ENCODE peak calls at places on chromosomes 2 and 18, in nine cellular contexts. One of them, this sample, is unnamed.

GRCh38 chr2:211228559-211228958 is 672.2 kb downstream of the CPS1 start:
- DNase-seq in epithelial cell of prostate: no peak
- DNase-seq in progenitor cell of endocrine pancreas: no peak
- DNase-seq in skeletal muscle cell: no peak
- DNase-seq in spleen: no peak
- DNase-seq in HTR-8/SVneo: no peak
- DNase-seq in neural crest cell: no peak
- DNase-seq in uterus: no peak
- DNase-seq in KG1: no peak
- DNase-seq in this sample: no peak

GRCh38 chr18:65869527-65869926 is 118.7 kb downstream of the CDH7 start:
- DNase-seq in epithelial cell of prostate: no peak
- DNase-seq in progenitor cell of endocrine pancreas: no peak
- DNase-seq in skeletal muscle cell: no peak
- DNase-seq in spleen: no peak
- DNase-seq in HTR-8/SVneo: no peak
- DNase-seq in neural crest cell: no peak
- DNase-seq in uterus: no peak
- DNase-seq in KG1: no peak
- DNase-seq in this sample: no peak

GRCh38 chr2:55973673-55974072 is 50.1 kb upstream of the EFEMP1 start:
- DNase-seq in epithelial cell of prostate: no peak
- DNase-seq in progenitor cell of endocrine pancreas: no peak
- DNase-seq in skeletal muscle cell: no peak
- DNase-seq in spleen: no peak
- DNase-seq in HTR-8/SVneo: no peak
- DNase-seq in neural crest cell: no peak
- DNase-seq in uterus: no peak
- DNase-seq in KG1: no peak
- DNase-seq in this sample: no peak

GRCh38 chr18:6836331-6836730 is 106.8 kb downstream of the ARHGAP28 start:
- DNase-seq in epithelial cell of prostate: peak; percentile 73
- DNase-seq in progenitor cell of endocrine pancreas: no peak
- DNase-seq in skeletal muscle cell: no peak
- DNase-seq in spleen: no peak
- DNase-seq in HTR-8/SVneo: no peak
- DNase-seq in neural crest cell: no peak
- DNase-seq in uterus: no peak
- DNase-seq in KG1: no peak
- DNase-seq in this sample: no peak

GRCh38 chr2:98293931-98294687 is 52.1 kb upstream of the CNGA3 start:
- DNase-seq in epithelial cell of prostate: no peak
- DNase-seq in progenitor cell of endocrine pancreas: no peak
- DNase-seq in skeletal muscle cell: no peak
- DNase-seq in spleen: no peak
- DNase-seq in HTR-8/SVneo: no peak
- DNase-seq in neural crest cell: no peak
- DNase-seq in uterus: no peak
- DNase-seq in KG1: no peak
- DNase-seq in this sample: no peak

GRCh38 chr2:46493241-46493970 is 14.0 kb downstream of the TMEM247 start:
- DNase-seq in epithelial cell of prostate: no peak
- DNase-seq in progenitor cell of endocrine pancreas: no peak
- DNase-seq in skeletal muscle cell: no peak
- DNase-seq in spleen: no peak
- DNase-seq in HTR-8/SVneo: peak; percentile 67
- DNase-seq in neural crest cell: no peak
- DNase-seq in uterus: no peak
- DNase-seq in KG1: no peak
- DNase-seq in this sample: no peak

GRCh38 chr2:67137699-67138098 is 259.4 kb upstream of the ETAA1 start:
- DNase-seq in epithelial cell of prostate: no peak
- DNase-seq in progenitor cell of endocrine pancreas: no peak
- DNase-seq in skeletal muscle cell: no peak
- DNase-seq in spleen: no peak
- DNase-seq in HTR-8/SVneo: no peak
- DNase-seq in neural crest cell: no peak
- DNase-seq in uterus: no peak
- DNase-seq in KG1: no peak
- DNase-seq in this sample: no peak

GRCh38 chr2:72927619-72928537 is 10.6 kb downstream of the EMX1 start:
- DNase-seq in epithelial cell of prostate: no peak
- DNase-seq in progenitor cell of endocrine pancreas: no peak
- DNase-seq in skeletal muscle cell: no peak
- DNase-seq in spleen: peak; percentile 47
- DNase-seq in HTR-8/SVneo: no peak
- DNase-seq in neural crest cell: no peak
- DNase-seq in uterus: no peak
- DNase-seq in KG1: no peak
- DNase-seq in this sample: no peak

GRCh38 chr2:128792476-128793054 is 473.9 kb upstream of the HS6ST1 start:
- DNase-seq in epithelial cell of prostate: no peak
- DNase-seq in progenitor cell of endocrine pancreas: no peak
- DNase-seq in skeletal muscle cell: no peak
- DNase-seq in spleen: no peak
- DNase-seq in HTR-8/SVneo: no peak
- DNase-seq in neural crest cell: no peak
- DNase-seq in uterus: no peak
- DNase-seq in KG1: no peak
- DNase-seq in this sample: no peak

GRCh38 chr2:44566059-44566458 is 204.3 kb downstream of the CAMKMT start:
- DNase-seq in epithelial cell of prostate: no peak
- DNase-seq in progenitor cell of endocrine pancreas: no peak
- DNase-seq in skeletal muscle cell: no peak
- DNase-seq in spleen: no peak
- DNase-seq in HTR-8/SVneo: no peak
- DNase-seq in neural crest cell: no peak
- DNase-seq in uterus: no peak
- DNase-seq in KG1: no peak
- DNase-seq in this sample: no peak

GRCh38 chr2:120267348-120267747 is 14.7 kb downstream of the RALB start:
- DNase-seq in epithelial cell of prostate: no peak
- DNase-seq in progenitor cell of endocrine pancreas: no peak
- DNase-seq in skeletal muscle cell: no peak
- DNase-seq in spleen: no peak
- DNase-seq in HTR-8/SVneo: no peak
- DNase-seq in neural crest cell: no peak
- DNase-seq in uterus: no peak
- DNase-seq in KG1: no peak
- DNase-seq in this sample: no peak

GRCh38 chr2:78601113-78601512 is 424.4 kb upstream of the REG3G start:
- DNase-seq in epithelial cell of prostate: no peak
- DNase-seq in progenitor cell of endocrine pancreas: no peak
- DNase-seq in skeletal muscle cell: no peak
- DNase-seq in spleen: no peak
- DNase-seq in HTR-8/SVneo: no peak
- DNase-seq in neural crest cell: no peak
- DNase-seq in uterus: no peak
- DNase-seq in KG1: no peak
- DNase-seq in this sample: no peak

GRCh38 chr2:43877782-43878464 is 39.2 kb downstream of the ABCG8 start:
- DNase-seq in epithelial cell of prostate: no peak
- DNase-seq in progenitor cell of endocrine pancreas: peak; percentile 58
- DNase-seq in skeletal muscle cell: peak; percentile 9
- DNase-seq in spleen: no peak
- DNase-seq in HTR-8/SVneo: peak; percentile 87
- DNase-seq in neural crest cell: peak; percentile 79
- DNase-seq in uterus: peak; percentile 27
- DNase-seq in KG1: peak; percentile 24
- DNase-seq in this sample: peak; percentile 14

GRCh38 chr18:23776306-23776705 is 87.1 kb downstream of the LAMA3 start:
- DNase-seq in epithelial cell of prostate: no peak
- DNase-seq in progenitor cell of endocrine pancreas: no peak
- DNase-seq in skeletal muscle cell: no peak
- DNase-seq in spleen: no peak
- DNase-seq in HTR-8/SVneo: no peak
- DNase-seq in neural crest cell: no peak
- DNase-seq in uterus: no peak
- DNase-seq in KG1: no peak
- DNase-seq in this sample: no peak

GRCh38 chr18:62372156-62372555 is 47.0 kb downstream of the TNFRSF11A start:
- DNase-seq in epithelial cell of prostate: no peak
- DNase-seq in progenitor cell of endocrine pancreas: no peak
- DNase-seq in skeletal muscle cell: no peak
- DNase-seq in spleen: no peak
- DNase-seq in HTR-8/SVneo: no peak
- DNase-seq in neural crest cell: no peak
- DNase-seq in uterus: no peak
- DNase-seq in KG1: no peak
- DNase-seq in this sample: no peak

GRCh38 chr2:134019871-134020270 is 234.0 kb upstream of the MGAT5 start:
- DNase-seq in epithelial cell of prostate: no peak
- DNase-seq in progenitor cell of endocrine pancreas: no peak
- DNase-seq in skeletal muscle cell: no peak
- DNase-seq in spleen: no peak
- DNase-seq in HTR-8/SVneo: no peak
- DNase-seq in neural crest cell: no peak
- DNase-seq in uterus: no peak
- DNase-seq in KG1: no peak
- DNase-seq in this sample: no peak

GRCh38 chr2:136117391-136117841 is 533 bp downstream of the CXCR4 start:
- DNase-seq in epithelial cell of prostate: no peak
- DNase-seq in progenitor cell of endocrine pancreas: peak; percentile 27
- DNase-seq in skeletal muscle cell: no peak
- DNase-seq in spleen: peak; percentile 92
- DNase-seq in HTR-8/SVneo: no peak
- DNase-seq in neural crest cell: peak; percentile 45
- DNase-seq in uterus: no peak
- DNase-seq in KG1: peak; percentile 37
- DNase-seq in this sample: no peak

GRCh38 chr2:96930351-96931015 is 55.9 kb downstream of the FAM178B start:
- DNase-seq in epithelial cell of prostate: no peak
- DNase-seq in progenitor cell of endocrine pancreas: no peak
- DNase-seq in skeletal muscle cell: no peak
- DNase-seq in spleen: no peak
- DNase-seq in HTR-8/SVneo: no peak
- DNase-seq in neural crest cell: no peak
- DNase-seq in uterus: no peak
- DNase-seq in KG1: no peak
- DNase-seq in this sample: no peak

GRCh38 chr18:31419457-31419932 is 28.0 kb upstream of the DSG3 start:
- DNase-seq in epithelial cell of prostate: peak; percentile 51
- DNase-seq in progenitor cell of endocrine pancreas: no peak
- DNase-seq in skeletal muscle cell: no peak
- DNase-seq in spleen: no peak
- DNase-seq in HTR-8/SVneo: no peak
- DNase-seq in neural crest cell: no peak
- DNase-seq in uterus: no peak
- DNase-seq in KG1: no peak
- DNase-seq in this sample: no peak

GRCh38 chr2:239898292-239898925 is 126.7 kb downstream of the NDUFA10 start:
- DNase-seq in epithelial cell of prostate: no peak
- DNase-seq in progenitor cell of endocrine pancreas: no peak
- DNase-seq in skeletal muscle cell: no peak
- DNase-seq in spleen: peak; percentile 71
- DNase-seq in HTR-8/SVneo: no peak
- DNase-seq in neural crest cell: no peak
- DNase-seq in uterus: no peak
- DNase-seq in KG1: no peak
- DNase-seq in this sample: no peak

GRCh38 chr2:169977510-169977909 is 150.3 kb downstream of the UBR3 start:
- DNase-seq in epithelial cell of prostate: no peak
- DNase-seq in progenitor cell of endocrine pancreas: no peak
- DNase-seq in skeletal muscle cell: no peak
- DNase-seq in spleen: no peak
- DNase-seq in HTR-8/SVneo: no peak
- DNase-seq in neural crest cell: no peak
- DNase-seq in uterus: no peak
- DNase-seq in KG1: no peak
- DNase-seq in this sample: no peak

GRCh38 chr2:232668805-232669444 is 28.2 kb upstream of the GIGYF2 start:
- DNase-seq in epithelial cell of prostate: no peak
- DNase-seq in progenitor cell of endocrine pancreas: no peak
- DNase-seq in skeletal muscle cell: no peak
- DNase-seq in spleen: no peak
- DNase-seq in HTR-8/SVneo: peak; percentile 31
- DNase-seq in neural crest cell: peak; percentile 9
- DNase-seq in uterus: peak; percentile 27
- DNase-seq in KG1: no peak
- DNase-seq in this sample: no peak

GRCh38 chr2:239266779-239267410 is 133.9 kb downstream of the HDAC4 start:
- DNase-seq in epithelial cell of prostate: no peak
- DNase-seq in progenitor cell of endocrine pancreas: no peak
- DNase-seq in skeletal muscle cell: no peak
- DNase-seq in spleen: peak; percentile 83
- DNase-seq in HTR-8/SVneo: no peak
- DNase-seq in neural crest cell: no peak
- DNase-seq in uterus: no peak
- DNase-seq in KG1: no peak
- DNase-seq in this sample: no peak

GRCh38 chr2:1755436-1756191 is 11.3 kb upstream of the PXDN start:
- DNase-seq in epithelial cell of prostate: no peak
- DNase-seq in progenitor cell of endocrine pancreas: no peak
- DNase-seq in skeletal muscle cell: no peak
- DNase-seq in spleen: peak; percentile 55
- DNase-seq in HTR-8/SVneo: peak; percentile 69
- DNase-seq in neural crest cell: no peak
- DNase-seq in uterus: no peak
- DNase-seq in KG1: no peak
- DNase-seq in this sample: no peak

GRCh38 chr2:2838548-2838845 is 507.4 kb upstream of the MYT1L start:
- DNase-seq in epithelial cell of prostate: no peak
- DNase-seq in progenitor cell of endocrine pancreas: no peak
- DNase-seq in skeletal muscle cell: no peak
- DNase-seq in spleen: no peak
- DNase-seq in HTR-8/SVneo: no peak
- DNase-seq in neural crest cell: no peak
- DNase-seq in uterus: no peak
- DNase-seq in KG1: no peak
- DNase-seq in this sample: no peak

GRCh38 chr2:61340242-61340641 is 130.6 kb downstream of the USP34 start:
- DNase-seq in epithelial cell of prostate: no peak
- DNase-seq in progenitor cell of endocrine pancreas: no peak
- DNase-seq in skeletal muscle cell: peak; percentile 35
- DNase-seq in spleen: no peak
- DNase-seq in HTR-8/SVneo: no peak
- DNase-seq in neural crest cell: no peak
- DNase-seq in uterus: no peak
- DNase-seq in KG1: no peak
- DNase-seq in this sample: no peak

GRCh38 chr2:66587216-66587615 is 152.3 kb downstream of the MEIS1 start:
- DNase-seq in epithelial cell of prostate: no peak
- DNase-seq in progenitor cell of endocrine pancreas: no peak
- DNase-seq in skeletal muscle cell: no peak
- DNase-seq in spleen: no peak
- DNase-seq in HTR-8/SVneo: peak; percentile 31
- DNase-seq in neural crest cell: no peak
- DNase-seq in uterus: peak; percentile 39
- DNase-seq in KG1: no peak
- DNase-seq in this sample: no peak

GRCh38 chr18:3179430-3180089 is 40.2 kb downstream of the MYOM1 start:
- DNase-seq in epithelial cell of prostate: no peak
- DNase-seq in progenitor cell of endocrine pancreas: no peak
- DNase-seq in skeletal muscle cell: no peak
- DNase-seq in spleen: no peak
- DNase-seq in HTR-8/SVneo: no peak
- DNase-seq in neural crest cell: no peak
- DNase-seq in uterus: no peak
- DNase-seq in KG1: no peak
- DNase-seq in this sample: no peak

GRCh38 chr2:107582487-107582886 is 244.2 kb upstream of the RGPD4 start:
- DNase-seq in epithelial cell of prostate: no peak
- DNase-seq in progenitor cell of endocrine pancreas: no peak
- DNase-seq in skeletal muscle cell: no peak
- DNase-seq in spleen: no peak
- DNase-seq in HTR-8/SVneo: no peak
- DNase-seq in neural crest cell: no peak
- DNase-seq in uterus: no peak
- DNase-seq in KG1: no peak
- DNase-seq in this sample: no peak

GRCh38 chr2:195495966-195496365 is 161.1 kb upstream of the SLC39A10 start:
- DNase-seq in epithelial cell of prostate: no peak
- DNase-seq in progenitor cell of endocrine pancreas: no peak
- DNase-seq in skeletal muscle cell: no peak
- DNase-seq in spleen: no peak
- DNase-seq in HTR-8/SVneo: no peak
- DNase-seq in neural crest cell: no peak
- DNase-seq in uterus: no peak
- DNase-seq in KG1: no peak
- DNase-seq in this sample: no peak

GRCh38 chr2:119352357-119352756 is 14.3 kb downstream of the C2orf76 start:
- DNase-seq in epithelial cell of prostate: no peak
- DNase-seq in progenitor cell of endocrine pancreas: no peak
- DNase-seq in skeletal muscle cell: no peak
- DNase-seq in spleen: no peak
- DNase-seq in HTR-8/SVneo: no peak
- DNase-seq in neural crest cell: no peak
- DNase-seq in uterus: no peak
- DNase-seq in KG1: no peak
- DNase-seq in this sample: no peak

This sample was measured in CMK.